ENCODE peak calls at places on chromosomes 5 and 9, in nine cellular contexts. One of them, this sample, is unnamed.

GRCh38 chr5:169870221-169870620 is 110.1 kb downstream of the INSYN2B start:
- DNase-seq in foreskin fibroblast: peak
- DNase-seq in Caco-2: no peak
- DNase-seq in nephron progenitor cell: no peak
- DNase-seq in CD8-positive, alpha-beta T cell: no peak
- DNase-seq in lung: no peak
- DNase-seq in colonic mucosa: no peak
- DNase-seq in H9: no peak
- DNase-seq in AG04450: no peak
- DNase-seq in this sample: no peak

GRCh38 chr9:134324359-134325095 is 1.7 kb upstream of the RXRA start:
- DNase-seq in foreskin fibroblast: peak
- DNase-seq in Caco-2: no peak
- DNase-seq in nephron progenitor cell: no peak
- DNase-seq in CD8-positive, alpha-beta T cell: no peak
- DNase-seq in lung: no peak
- DNase-seq in colonic mucosa: peak
- DNase-seq in H9: no peak
- DNase-seq in AG04450: no peak
- DNase-seq in this sample: no peak

GRCh38 chr5:129749101-129749500 is 1.2 kb downstream of the MINAR2 start:
- DNase-seq in foreskin fibroblast: peak
- DNase-seq in Caco-2: no peak
- DNase-seq in nephron progenitor cell: no peak
- DNase-seq in CD8-positive, alpha-beta T cell: no peak
- DNase-seq in lung: no peak
- DNase-seq in colonic mucosa: no peak
- DNase-seq in H9: no peak
- DNase-seq in AG04450: no peak
- DNase-seq in this sample: no peak

GRCh38 chr5:170436335-170436734 is 47.2 kb upstream of the KCNMB1 start:
- DNase-seq in foreskin fibroblast: no peak
- DNase-seq in Caco-2: no peak
- DNase-seq in nephron progenitor cell: peak
- DNase-seq in CD8-positive, alpha-beta T cell: no peak
- DNase-seq in lung: no peak
- DNase-seq in colonic mucosa: no peak
- DNase-seq in H9: no peak
- DNase-seq in AG04450: no peak
- DNase-seq in this sample: no peak

GRCh38 chr5:13536921-13537320 is 407.6 kb downstream of the DNAH5 start:
- DNase-seq in foreskin fibroblast: no peak
- DNase-seq in Caco-2: no peak
- DNase-seq in nephron progenitor cell: no peak
- DNase-seq in CD8-positive, alpha-beta T cell: no peak
- DNase-seq in lung: no peak
- DNase-seq in colonic mucosa: no peak
- DNase-seq in H9: no peak
- DNase-seq in AG04450: peak
- DNase-seq in this sample: no peak

GRCh38 chr5:157471709-157472108 is 11.7 kb downstream of the NIPAL4 start:
- DNase-seq in foreskin fibroblast: peak
- DNase-seq in Caco-2: peak
- DNase-seq in nephron progenitor cell: peak
- DNase-seq in CD8-positive, alpha-beta T cell: no peak
- DNase-seq in lung: no peak
- DNase-seq in colonic mucosa: no peak
- DNase-seq in H9: peak
- DNase-seq in AG04450: no peak
- DNase-seq in this sample: peak

GRCh38 chr9:129336601-129337286 is 158.7 kb upstream of the IER5L start:
- DNase-seq in foreskin fibroblast: peak
- DNase-seq in Caco-2: no peak
- DNase-seq in nephron progenitor cell: peak
- DNase-seq in CD8-positive, alpha-beta T cell: peak
- DNase-seq in lung: peak
- DNase-seq in colonic mucosa: peak
- DNase-seq in H9: peak
- DNase-seq in AG04450: no peak
- DNase-seq in this sample: peak

GRCh38 chr9:70981312-70981711 is 140.1 kb downstream of the TRPM3 start:
- DNase-seq in foreskin fibroblast: no peak
- DNase-seq in Caco-2: no peak
- DNase-seq in nephron progenitor cell: no peak
- DNase-seq in CD8-positive, alpha-beta T cell: no peak
- DNase-seq in lung: no peak
- DNase-seq in colonic mucosa: no peak
- DNase-seq in H9: no peak
- DNase-seq in AG04450: no peak
- DNase-seq in this sample: no peak

GRCh38 chr5:61289241-61289640 is 42.8 kb upstream of the ZSWIM6 start:
- DNase-seq in foreskin fibroblast: peak
- DNase-seq in Caco-2: no peak
- DNase-seq in nephron progenitor cell: no peak
- DNase-seq in CD8-positive, alpha-beta T cell: no peak
- DNase-seq in lung: no peak
- DNase-seq in colonic mucosa: no peak
- DNase-seq in H9: no peak
- DNase-seq in AG04450: no peak
- DNase-seq in this sample: no peak

GRCh38 chr5:72057816-72058215 is 49.5 kb upstream of the MAP1B start:
- DNase-seq in foreskin fibroblast: no peak
- DNase-seq in Caco-2: no peak
- DNase-seq in nephron progenitor cell: no peak
- DNase-seq in CD8-positive, alpha-beta T cell: no peak
- DNase-seq in lung: no peak
- DNase-seq in colonic mucosa: no peak
- DNase-seq in H9: no peak
- DNase-seq in AG04450: no peak
- DNase-seq in this sample: no peak

GRCh38 chr9:32627394-32627954 is 8.0 kb downstream of the TAF1L start:
- DNase-seq in foreskin fibroblast: no peak
- DNase-seq in Caco-2: no peak
- DNase-seq in nephron progenitor cell: no peak
- DNase-seq in CD8-positive, alpha-beta T cell: no peak
- DNase-seq in lung: no peak
- DNase-seq in colonic mucosa: no peak
- DNase-seq in H9: no peak
- DNase-seq in AG04450: no peak
- DNase-seq in this sample: no peak

GRCh38 chr5:126098330-126099017 is 324.7 kb upstream of the GRAMD2B start:
- DNase-seq in foreskin fibroblast: peak
- DNase-seq in Caco-2: no peak
- DNase-seq in nephron progenitor cell: no peak
- DNase-seq in CD8-positive, alpha-beta T cell: no peak
- DNase-seq in lung: no peak
- DNase-seq in colonic mucosa: no peak
- DNase-seq in H9: no peak
- DNase-seq in AG04450: peak
- DNase-seq in this sample: no peak

GRCh38 chr5:144941004-144941403 is 770.3 kb downstream of the KCTD16 start:
- DNase-seq in foreskin fibroblast: no peak
- DNase-seq in Caco-2: no peak
- DNase-seq in nephron progenitor cell: no peak
- DNase-seq in CD8-positive, alpha-beta T cell: no peak
- DNase-seq in lung: no peak
- DNase-seq in colonic mucosa: no peak
- DNase-seq in H9: no peak
- DNase-seq in AG04450: no peak
- DNase-seq in this sample: no peak

GRCh38 chr5:107867266-107867665 is 196.5 kb upstream of the EFNA5 start:
- DNase-seq in foreskin fibroblast: no peak
- DNase-seq in Caco-2: no peak
- DNase-seq in nephron progenitor cell: no peak
- DNase-seq in CD8-positive, alpha-beta T cell: no peak
- DNase-seq in lung: no peak
- DNase-seq in colonic mucosa: no peak
- DNase-seq in H9: no peak
- DNase-seq in AG04450: no peak
- DNase-seq in this sample: no peak

GRCh38 chr9:94936411-94936810 is 209.9 kb downstream of the AOPEP start:
- DNase-seq in foreskin fibroblast: peak
- DNase-seq in Caco-2: no peak
- DNase-seq in nephron progenitor cell: no peak
- DNase-seq in CD8-positive, alpha-beta T cell: no peak
- DNase-seq in lung: no peak
- DNase-seq in colonic mucosa: peak
- DNase-seq in H9: no peak
- DNase-seq in AG04450: peak
- DNase-seq in this sample: no peak

DNA sequence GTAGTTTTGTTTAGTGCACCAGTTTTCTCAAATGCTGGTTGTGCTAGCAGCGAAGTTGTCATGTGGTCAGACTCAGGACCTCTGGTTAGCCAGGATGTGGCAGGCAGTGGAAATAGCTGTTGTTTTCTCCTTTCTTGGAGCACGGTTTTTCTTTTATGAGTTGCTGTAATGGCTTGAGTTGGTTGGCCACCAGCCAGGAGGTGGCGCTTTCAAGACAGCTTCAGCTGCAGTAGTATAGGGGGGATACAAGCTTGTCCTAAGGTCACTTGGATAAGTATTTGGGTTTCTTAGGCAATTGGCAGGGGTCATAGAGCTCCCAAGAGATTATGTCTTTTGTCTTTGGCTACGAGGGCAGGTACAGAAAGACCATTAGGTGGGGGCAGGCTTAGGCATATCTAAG is 274.2 kb upstream of the TARS1 start:
- DNase-seq in foreskin fibroblast: no peak
- DNase-seq in Caco-2: no peak
- DNase-seq in nephron progenitor cell: no peak
- DNase-seq in CD8-positive, alpha-beta T cell: no peak
- DNase-seq in lung: no peak
- DNase-seq in colonic mucosa: no peak
- DNase-seq in H9: peak
- DNase-seq in AG04450: no peak
- DNase-seq in this sample: no peak
- TF ChIP-seq CTCF in foreskin fibroblast: no peak
- TF ChIP-seq CTCF in Caco-2: no peak
- TF ChIP-seq CTCF in nephron progenitor cell: no peak
- TF ChIP-seq CTCF in CD8-positive, alpha-beta T cell: no peak
- TF ChIP-seq CTCF in lung: no peak
- TF ChIP-seq CTCF in colonic mucosa: no peak
- TF ChIP-seq CTCF in H9: peak
- TF ChIP-seq CTCF in AG04450: no peak
- TF ChIP-seq CTCF in this sample: peak

DNA sequence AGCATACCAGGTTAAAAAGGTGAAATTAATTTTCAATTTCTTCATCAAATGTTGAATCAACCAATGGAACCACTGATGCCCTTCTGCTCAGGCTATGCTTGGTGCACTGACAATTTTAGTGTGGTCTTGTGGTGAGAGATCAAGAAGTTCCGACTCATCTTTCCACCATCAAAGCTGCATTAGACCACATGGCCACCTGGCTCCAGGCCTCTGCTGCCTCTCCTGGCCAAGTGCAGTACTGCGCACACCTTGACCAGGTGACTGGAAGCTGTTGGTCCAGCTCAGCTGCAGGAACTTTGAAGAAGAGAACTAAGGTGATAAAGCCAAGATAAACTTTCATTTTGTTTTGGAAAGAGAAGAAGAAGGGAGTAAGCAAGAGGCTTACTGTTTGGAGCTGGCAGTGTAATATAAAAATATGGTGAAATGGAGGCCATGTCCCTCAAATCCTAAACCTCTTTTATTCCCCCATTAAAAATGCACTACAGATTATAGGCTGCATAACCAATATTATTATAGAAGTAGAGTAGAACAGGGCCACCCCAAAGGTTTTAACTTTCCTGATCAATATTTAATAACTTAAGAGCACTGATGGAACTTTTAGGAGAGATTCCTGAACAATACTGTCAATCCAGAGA is 315.5 kb upstream of the C9orf72 start:
- DNase-seq in foreskin fibroblast: no peak
- DNase-seq in Caco-2: peak
- DNase-seq in nephron progenitor cell: peak
- DNase-seq in CD8-positive, alpha-beta T cell: no peak
- DNase-seq in lung: no peak
- DNase-seq in colonic mucosa: peak
- DNase-seq in H9: peak
- DNase-seq in AG04450: no peak
- DNase-seq in this sample: peak
- TF ChIP-seq CTCF in foreskin fibroblast: peak
- TF ChIP-seq CTCF in Caco-2: peak
- TF ChIP-seq CTCF in nephron progenitor cell: peak
- TF ChIP-seq CTCF in CD8-positive, alpha-beta T cell: peak
- TF ChIP-seq CTCF in lung: peak
- TF ChIP-seq CTCF in colonic mucosa: peak
- TF ChIP-seq CTCF in H9: peak
- TF ChIP-seq CTCF in AG04450: peak
- TF ChIP-seq CTCF in this sample: peak

GRCh38 chr5:99911971-99912370 is 623.2 kb upstream of the FAM174A start:
- DNase-seq in foreskin fibroblast: no peak
- DNase-seq in Caco-2: no peak
- DNase-seq in nephron progenitor cell: no peak
- DNase-seq in CD8-positive, alpha-beta T cell: no peak
- DNase-seq in lung: no peak
- DNase-seq in colonic mucosa: no peak
- DNase-seq in H9: no peak
- DNase-seq in AG04450: no peak
- DNase-seq in this sample: no peak
- TF ChIP-seq CTCF in foreskin fibroblast: no peak
- TF ChIP-seq CTCF in Caco-2: no peak
- TF ChIP-seq CTCF in nephron progenitor cell: no peak
- TF ChIP-seq CTCF in CD8-positive, alpha-beta T cell: no peak
- TF ChIP-seq CTCF in lung: no peak
- TF ChIP-seq CTCF in colonic mucosa: no peak
- TF ChIP-seq CTCF in H9: peak
- TF ChIP-seq CTCF in AG04450: no peak
- TF ChIP-seq CTCF in this sample: no peak

GRCh38 chr9:136645343-136645902 is 17.3 kb upstream of the EGFL7 start:
- DNase-seq in foreskin fibroblast: no peak
- DNase-seq in Caco-2: peak
- DNase-seq in nephron progenitor cell: peak
- DNase-seq in CD8-positive, alpha-beta T cell: no peak
- DNase-seq in lung: no peak
- DNase-seq in colonic mucosa: no peak
- DNase-seq in H9: no peak
- DNase-seq in AG04450: no peak
- DNase-seq in this sample: no peak

GRCh38 chr9:136646827-136647711 is 15.6 kb upstream of the EGFL7 start:
- DNase-seq in foreskin fibroblast: no peak
- DNase-seq in Caco-2: peak
- DNase-seq in nephron progenitor cell: peak
- DNase-seq in CD8-positive, alpha-beta T cell: no peak
- DNase-seq in lung: no peak
- DNase-seq in colonic mucosa: no peak
- DNase-seq in H9: no peak
- DNase-seq in AG04450: no peak
- DNase-seq in this sample: no peak

GRCh38 chr9:136644593-136645342 is 17.9 kb upstream of the EGFL7 start:
- DNase-seq in foreskin fibroblast: peak
- DNase-seq in Caco-2: peak
- DNase-seq in nephron progenitor cell: peak
- DNase-seq in CD8-positive, alpha-beta T cell: peak
- DNase-seq in lung: peak
- DNase-seq in colonic mucosa: peak
- DNase-seq in H9: peak
- DNase-seq in AG04450: no peak
- DNase-seq in this sample: peak

GRCh38 chr9:136644343-136644592 is 18.4 kb upstream of the EGFL7 start:
- DNase-seq in foreskin fibroblast: peak
- DNase-seq in Caco-2: no peak
- DNase-seq in nephron progenitor cell: no peak
- DNase-seq in CD8-positive, alpha-beta T cell: no peak
- DNase-seq in lung: peak
- DNase-seq in colonic mucosa: peak
- DNase-seq in H9: no peak
- DNase-seq in AG04450: no peak
- DNase-seq in this sample: no peak

GRCh38 chr9:136645903-136646754 is 16.6 kb upstream of the EGFL7 start:
- DNase-seq in foreskin fibroblast: peak
- DNase-seq in Caco-2: peak
- DNase-seq in nephron progenitor cell: peak
- DNase-seq in CD8-positive, alpha-beta T cell: no peak
- DNase-seq in lung: no peak
- DNase-seq in colonic mucosa: no peak
- DNase-seq in H9: no peak
- DNase-seq in AG04450: no peak
- DNase-seq in this sample: no peak
- TF ChIP-seq CTCF in foreskin fibroblast: no peak
- TF ChIP-seq CTCF in Caco-2: no peak
- TF ChIP-seq CTCF in nephron progenitor cell: no peak
- TF ChIP-seq CTCF in CD8-positive, alpha-beta T cell: no peak
- TF ChIP-seq CTCF in lung: no peak
- TF ChIP-seq CTCF in colonic mucosa: no peak
- TF ChIP-seq CTCF in H9: no peak
- TF ChIP-seq CTCF in AG04450: no peak
- TF ChIP-seq CTCF in this sample: no peak